ENCODE peak calls at places on chromosomes 5 and 9, in nine cellular contexts. Q is hepatic stellate cell, O is activated T-cell treated with anti-CD3 and anti-CD28 coated beads for 4 hours, U is SIG-M5, S is heart right ventricle, J is aorta, M is germinal center, Y is NAMALWA, K is RWPE1. I is an unnamed sample.

GRCh38 chr5:163381832-163382231 is 55.6 kb upstream of the CCNG1 start:
- DNase-seq in Q (no peak), O (no peak), U (no peak), S (no peak), J (no peak), M (no peak), Y (no peak), K (no peak), I (no peak)

GRCh38 chr5:172493906-172494305 is 39.6 kb upstream of the SH3PXD2B start:
- DNase-seq in Q (no peak), O (no peak), U (no peak), S (no peak), J (no peak), M (no peak), Y (no peak), K (no peak), I (no peak)

GRCh38 chr9:106859957-106860715 is 2.8 kb upstream of the ZNF462 start:
- DNase-seq in Q (no peak), O (no peak), U (no peak), S (peak; percentile 31), J (peak; percentile 76), M (no peak), Y (no peak), K (peak; percentile 90), I (peak; percentile 80)

GRCh38 chr9:96449522-96449843 is 486 bp upstream of the HABP4 start:
- DNase-seq in Q (no peak), O (no peak), U (no peak), S (no peak), J (no peak), M (no peak), Y (no peak), K (no peak), I (no peak)

GRCh38 chr9:86795861-86796497 is 151.3 kb downstream of the GAS1 start:
- DNase-seq in Q (no peak), O (no peak), U (no peak), S (peak; percentile 28), J (no peak), M (no peak), Y (no peak), K (no peak), I (no peak)

GRCh38 chr9:116910201-116910600 is 223.1 kb downstream of the TRIM32 start:
- DNase-seq in Q (no peak), O (no peak), U (no peak), S (no peak), J (no peak), M (no peak), Y (no peak), K (no peak), I (no peak)

GRCh38 chr5:56515011-56515410 is 281.9 kb upstream of the ANKRD55 start:
- DNase-seq in Q (no peak), O (no peak), U (no peak), S (no peak), J (no peak), M (no peak), Y (no peak), K (no peak), I (no peak)

GRCh38 chr5:12313602-12314001 is 409.4 kb upstream of the CTNND2 start:
- DNase-seq in Q (no peak), O (no peak), U (no peak), S (no peak), J (no peak), M (no peak), Y (no peak), K (no peak), I (no peak)

I was measured in posterior vena cava.